ENCODE peak calls at places on chromosome 1, in five cellular contexts. N is erythroblast, F is heart right ventricle, G is Ammon's horn, J is testis. Y is an unnamed sample.

GRCh38 chr1:118739421-118739930 is 248.7 kb downstream of the TBX15 start:
- DNase-seq in F (no peak), G (no peak), J (no peak), N (no peak), Y (no peak)

GRCh38 chr1:95742591-95743089 is 508.6 kb downstream of the RWDD3 start:
- DNase-seq in J (no peak), G (no peak), F (peak), N (no peak), Y (no peak)

GRCh38 chr1:231020139-231020601 is 19.9 kb downstream of the FAM89A start:
- DNase-seq in J (no peak), G (no peak), N (no peak), F (peak), Y (no peak)

GRCh38 chr1:35305383-35305782 is 36.9 kb downstream of the ZMYM4 start:
- DNase-seq in J (no peak), N (no peak), G (no peak), F (no peak), Y (no peak)

GRCh38 chr1:194102607-194103006 is 916.2 kb upstream of the B3GALT2 start:
- DNase-seq in N (no peak), J (peak), F (no peak), G (no peak), Y (no peak)

GRCh38 chr1:117150316-117150715 is 28.8 kb upstream of the TRIM45 start:
- DNase-seq in N (no peak), F (no peak), G (no peak), J (no peak), Y (no peak)

GRCh38 chr1:205535866-205536758 is 31.6 kb downstream of the CDK18 start:
- DNase-seq in F (no peak), G (no peak), J (no peak), N (no peak), Y (no peak)

GRCh38 chr1:228163776-228164534 is 1.6 kb upstream of the IBA57 start:
- DNase-seq in F (no peak), N (no peak), J (no peak), G (no peak), Y (no peak)

GRCh38 chr1:159941139-159941866 is 4.1 kb downstream of the IGSF9 start:
- DNase-seq in G (no peak), J (no peak), F (no peak), N (no peak), Y (no peak)

GRCh38 chr1:219227731-219228419 is 54.2 kb downstream of the LYPLAL1 start:
- DNase-seq in G (no peak), N (no peak), F (no peak), J (peak), Y (no peak)

GRCh38 chr1:155392898-155393411 is 72.3 kb downstream of the RUSC1 start:
- DNase-seq in J (peak), N (no peak), F (no peak), G (peak), Y (no peak)

GRCh38 chr1:30872948-30873263 is 35.7 kb downstream of the SDC3 start:
- DNase-seq in F (no peak), N (no peak), G (no peak), J (no peak), Y (no peak)

GRCh38 chr1:37703061-37703460 is 10.7 kb downstream of the CDCA8 start:
- DNase-seq in G (no peak), F (no peak), N (no peak), J (no peak), Y (no peak)

GRCh38 chr1:89633745-89634625 is 1.1 kb downstream of the LRRC8C start:
- DNase-seq in J (peak), G (no peak), F (peak), N (peak), Y (peak)

GRCh38 chr1:80375662-80376061 is 1369.1 kb upstream of the ADGRL4 start:
- DNase-seq in J (no peak), G (no peak), F (no peak), N (no peak), Y (no peak)

GRCh38 chr1:43066578-43066977 is 105.5 kb downstream of the EBNA1BP2 start:
- DNase-seq in G (no peak), J (no peak), F (no peak), N (no peak), Y (no peak)

GRCh38 chr1:944341-945325 is 14.4 kb downstream of the NOC2L start:
- DNase-seq in N (no peak), G (no peak), F (peak), J (peak), Y (no peak)

GRCh38 chr1:25549273-25550154 is 6.1 kb downstream of the LDLRAP1 start:
- DNase-seq in N (no peak), F (peak), J (no peak), G (no peak), Y (peak)

GRCh38 chr1:214708321-214708960 is 105.4 kb downstream of the CENPF start:
- DNase-seq in G (no peak), N (no peak), F (no peak), J (no peak), Y (no peak)

GRCh38 chr1:179178965-179179364 is 50.5 kb downstream of the ABL2 start:
- DNase-seq in N (no peak), F (no peak), J (no peak), G (no peak), Y (no peak)

GRCh38 chr1:180136311-180136967 is 18.2 kb upstream of the QSOX1 start:
- DNase-seq in N (no peak), F (no peak), J (no peak), G (no peak), Y (no peak)

GRCh38 chr1:119250299-119250698 is 109.8 kb upstream of the WARS2 start:
- DNase-seq in F (no peak), G (no peak), N (no peak), J (no peak), Y (no peak)

GRCh38 chr1:205656236-205656635 is 24.1 kb downstream of the SLC45A3 start:
- DNase-seq in G (no peak), J (no peak), N (no peak), F (no peak), Y (no peak)

GRCh38 chr1:57843760-57844159 is 419.9 kb upstream of the DAB1 start:
- DNase-seq in N (no peak), F (no peak), G (no peak), J (no peak), Y (no peak)

GRCh38 chr1:152623203-152623844 is 421 bp upstream of the LCE3A start:
- DNase-seq in F (no peak), J (peak), G (no peak), N (no peak), Y (peak)

GRCh38 chr1:20323613-20323920 is 32.9 kb downstream of the VWA5B1 start:
- DNase-seq in J (no peak), G (no peak), F (no peak), N (no peak), Y (no peak)

GRCh38 chr1:43558346-43558841 is 27.7 kb downstream of the PTPRF start:
- DNase-seq in F (no peak), N (no peak), G (peak), J (no peak), Y (no peak)

GRCh38 chr1:116697892-116698595 is 30.5 kb upstream of the IGSF3 start:
- DNase-seq in N (no peak), F (no peak), G (no peak), J (no peak), Y (no peak)